ENCODE peak calls at places on chromosomes 11 and 22, in five cellular contexts. L is CD8-positive, alpha-beta memory T cell; U is NT2/D1; E is left ventricle myocardium inferior; R is tibial nerve. A is an unnamed sample.

GRCh38 chr22:36415415-36416168 is 27.8 kb upstream of the MYH9 start:
- DNase-seq in E (no peak), L (no peak), U (no peak), R (no peak), A (no peak)

GRCh38 chr11:125428486-125429173 is 67.4 kb downstream of the FEZ1 start:
- DNase-seq in U (no peak), R (no peak), L (no peak), E (no peak), A (no peak)

GRCh38 chr22:41919357-41920224 is 4.7 kb upstream of the SHISA8 start:
- DNase-seq in R (peak; percentile 20), L (peak; percentile 46), E (peak; percentile 70), U (no peak), A (no peak)

GRCh38 chr11:21659961-21660360 is 532.9 kb upstream of the ANO5 start:
- DNase-seq in L (no peak), E (no peak), R (no peak), U (no peak), A (no peak)

GRCh38 chr11:72625746-72626636 is 48.2 kb downstream of the PDE2A start:
- DNase-seq in U (no peak), E (peak; percentile 75), R (peak; percentile 23), L (no peak), A (no peak)

GRCh38 chr11:59528741-59529140 is 17.4 kb downstream of the OR4D9 start:
- DNase-seq in U (no peak), R (no peak), L (no peak), E (no peak), A (no peak)

GRCh38 chr11:26443617-26444016 is 111.7 kb downstream of the ANO3 start:
- DNase-seq in U (no peak), R (no peak), E (no peak), L (no peak), A (no peak)

GRCh38 chr22:41762980-41763779 is 37.3 kb upstream of the CCDC134 start:
- DNase-seq in R (no peak), U (peak; percentile 66), L (peak; percentile 18), E (no peak), A (peak; percentile 33)

GRCh38 chr11:20342347-20343279 is 20.9 kb upstream of the HTATIP2 start:
- DNase-seq in E (no peak), U (peak; percentile 61), R (no peak), L (no peak), A (peak; percentile 52)

GRCh38 chr22:21041937-21042336 is 3.8 kb upstream of the LRRC74B start:
- DNase-seq in U (no peak), R (no peak), L (no peak), E (no peak), A (no peak)

GRCh38 chr22:37370306-37370979 is 56.8 kb downstream of the ELFN2 start:
- DNase-seq in U (no peak), E (peak; percentile 44), R (peak; percentile 39), L (no peak), A (no peak)

GRCh38 chr11:6799402-6799801 is at the start of gene OR6A2:
- DNase-seq in E (no peak), R (no peak), L (no peak), U (no peak), A (no peak)

GRCh38 chr11:116638463-116638862 is 134.3 kb downstream of the BUD13 start:
- DNase-seq in E (no peak), L (no peak), U (no peak), R (no peak), A (no peak)

GRCh38 chr11:102559839-102560238 is 29.3 kb upstream of the MMP7 start:
- DNase-seq in R (no peak), L (peak; percentile 24), E (no peak), U (no peak), A (no peak)

DNA sequence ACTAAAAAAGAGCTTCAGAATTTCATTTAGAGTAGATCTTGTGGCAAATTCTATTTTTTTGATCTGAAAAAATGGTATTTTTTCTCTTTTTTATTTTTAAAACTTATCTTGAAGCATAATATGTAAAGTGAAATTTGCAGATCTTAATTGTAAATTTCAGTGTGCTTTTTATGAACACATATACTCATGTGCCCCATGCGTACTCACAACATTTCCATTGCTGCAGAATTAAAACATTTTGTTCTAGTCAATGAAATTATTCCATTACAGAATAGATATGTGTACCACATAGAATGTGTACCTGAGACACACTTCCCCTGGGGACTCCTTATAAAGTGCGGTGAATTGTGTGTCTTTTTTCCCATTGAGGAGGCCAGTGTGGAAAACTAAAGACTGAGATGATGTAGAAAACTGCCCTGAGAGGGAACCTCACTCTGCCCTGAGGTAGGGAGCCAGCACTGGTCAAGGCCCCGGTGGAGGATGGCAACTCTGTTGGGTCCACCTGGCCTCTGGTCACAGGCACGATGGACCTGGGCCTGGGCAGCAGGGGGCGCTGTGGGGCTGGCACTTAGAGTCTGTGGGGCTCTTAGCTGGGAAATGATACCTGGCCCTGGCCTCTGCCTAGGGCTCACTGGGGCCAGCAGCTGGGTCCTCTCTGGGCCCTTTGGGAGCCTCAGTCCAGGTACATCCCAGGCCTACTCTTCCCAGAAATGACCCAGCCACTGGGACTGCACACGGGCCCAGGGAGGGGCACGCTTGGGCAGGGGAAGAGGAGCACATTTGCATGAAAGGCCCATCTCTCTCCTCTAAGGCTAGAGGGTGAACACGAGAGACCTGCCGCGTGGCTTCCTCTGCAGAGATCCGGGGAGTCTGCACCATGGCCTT is 77.9 kb upstream of the TOP3B start:
- DNase-seq in R (peak; percentile 53), L (no peak), E (peak; percentile 36), U (peak; percentile 36), A (peak; percentile 22)
- H3K4me1 ChIP-seq in R (peaks cover 9% of the 10 kb centered on the region), L (no peaks in the 10 kb centered on the region), E (peaks cover 9% of the 10 kb centered on the region), U (no peaks in the 10 kb centered on the region), A (peaks cover 8% of the 10 kb centered on the region)

GRCh38 chr22:48885271-48885918 is 942.3 kb downstream of the BRD1 start:
- DNase-seq in L (no peak), R (no peak), U (no peak), E (peak; percentile 4), A (no peak)

GRCh38 chr22:48887394-48888332 is 940.0 kb downstream of the BRD1 start:
- DNase-seq in L (no peak), R (no peak), E (no peak), U (no peak), A (no peak)

GRCh38 chr22:48888466-48889208 is 939.0 kb downstream of the BRD1 start:
- DNase-seq in L (no peak), R (no peak), E (no peak), U (no peak), A (no peak)

GRCh38 chr22:48885919-48886305 is 941.8 kb downstream of the BRD1 start:
- DNase-seq in L (no peak), U (no peak), R (no peak), E (peak; percentile 3), A (no peak)

DNA sequence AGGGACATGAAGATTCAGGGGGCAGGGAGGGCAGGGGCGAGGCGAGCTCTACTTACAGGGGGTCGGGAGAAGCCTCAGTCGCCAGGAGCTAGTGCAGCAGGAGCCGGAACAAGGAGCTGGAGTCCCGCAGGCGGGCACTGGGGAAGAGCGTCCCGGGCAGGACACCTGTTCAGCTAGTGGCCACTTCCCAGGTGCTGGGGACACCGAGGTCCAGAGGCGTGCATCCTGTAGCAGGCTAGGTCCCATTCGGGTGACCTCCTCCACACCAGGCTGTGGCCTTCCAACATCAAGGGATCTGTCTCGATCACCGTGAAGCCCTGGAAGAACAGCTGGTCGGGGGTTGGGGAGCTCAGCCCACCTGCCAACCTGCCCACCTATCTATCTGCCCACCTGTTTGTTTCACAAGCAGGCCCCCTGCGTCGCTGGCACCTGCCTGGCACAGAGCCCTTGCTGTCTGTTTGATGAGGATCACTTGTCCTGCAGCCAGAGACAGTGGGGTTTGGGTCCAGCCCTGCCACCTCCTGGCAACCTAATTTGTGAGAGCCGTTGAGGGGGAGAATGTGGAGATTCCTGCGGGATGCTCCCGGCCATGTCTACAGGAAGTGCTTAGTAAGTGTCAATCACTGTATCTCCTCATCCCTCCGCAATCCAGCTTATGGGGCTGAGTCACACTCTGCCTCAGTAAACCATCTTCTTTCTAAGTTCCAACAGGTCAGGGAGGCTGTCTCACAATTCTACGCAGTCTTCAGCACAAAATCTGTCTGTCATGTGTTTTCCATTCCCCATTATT is 940.9 kb downstream of the BRD1 start:
- DNase-seq in E (peak; percentile 11), L (no peak), U (no peak), R (no peak), A (no peak)
- H3K9me3 ChIP-seq in E (peaks cover 6% of the 10 kb centered on the region), L (no peaks in the 10 kb centered on the region), U (no peaks in the 10 kb centered on the region), R (no peaks in the 10 kb centered on the region), A (no peaks in the 10 kb centered on the region)

GRCh38 chr11:131692151-131692550 is 321.7 kb downstream of the NTM start:
- DNase-seq in U (no peak), E (no peak), L (no peak), R (no peak), A (no peak)

GRCh38 chr11:131692961-131693360 is 322.5 kb downstream of the NTM start:
- DNase-seq in U (no peak), R (no peak), E (no peak), L (no peak), A (no peak)

GRCh38 chr11:131690776-131691557 is 320.6 kb downstream of the NTM start:
- DNase-seq in R (no peak), U (no peak), E (no peak), L (no peak), A (no peak)

GRCh38 chr11:131690362-131690761 is 319.9 kb downstream of the NTM start:
- DNase-seq in U (no peak), E (no peak), R (no peak), L (no peak), A (no peak)

DNA sequence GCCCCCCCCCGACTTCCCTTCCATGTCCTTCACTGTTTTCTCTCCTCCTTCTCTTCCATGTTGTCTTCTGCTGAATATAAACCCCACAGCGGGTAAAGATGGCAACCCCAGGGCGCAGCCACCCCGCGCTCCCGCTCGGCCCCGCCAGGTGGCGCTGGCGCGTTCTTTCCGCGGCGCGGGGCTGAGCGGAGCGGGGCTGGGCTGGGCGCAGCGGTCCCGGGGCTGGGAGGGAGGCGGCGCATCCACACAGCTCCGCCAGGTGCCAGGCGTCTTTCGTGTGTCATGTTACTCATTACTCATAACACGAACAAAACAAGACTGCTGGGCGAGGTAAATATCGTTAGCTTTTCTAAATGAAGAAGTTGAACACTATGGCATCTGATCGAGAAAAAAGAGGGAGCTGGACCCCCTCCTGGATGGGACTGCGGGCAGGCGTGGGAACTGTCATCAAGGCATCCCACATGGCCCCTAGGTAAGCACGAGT is 321.2 kb downstream of the NTM start:
- DNase-seq in U (no peak), L (no peak), R (no peak), E (no peak), A (peak; percentile 54)
- H3K27me3 ChIP-seq in U (peaks cover 60% of the 10 kb centered on the region), L (no peaks in the 10 kb centered on the region), R (peaks cover 7% of the 10 kb centered on the region), E (peaks cover 85% of the 10 kb centered on the region), A (no peaks in the 10 kb centered on the region)

DNA sequence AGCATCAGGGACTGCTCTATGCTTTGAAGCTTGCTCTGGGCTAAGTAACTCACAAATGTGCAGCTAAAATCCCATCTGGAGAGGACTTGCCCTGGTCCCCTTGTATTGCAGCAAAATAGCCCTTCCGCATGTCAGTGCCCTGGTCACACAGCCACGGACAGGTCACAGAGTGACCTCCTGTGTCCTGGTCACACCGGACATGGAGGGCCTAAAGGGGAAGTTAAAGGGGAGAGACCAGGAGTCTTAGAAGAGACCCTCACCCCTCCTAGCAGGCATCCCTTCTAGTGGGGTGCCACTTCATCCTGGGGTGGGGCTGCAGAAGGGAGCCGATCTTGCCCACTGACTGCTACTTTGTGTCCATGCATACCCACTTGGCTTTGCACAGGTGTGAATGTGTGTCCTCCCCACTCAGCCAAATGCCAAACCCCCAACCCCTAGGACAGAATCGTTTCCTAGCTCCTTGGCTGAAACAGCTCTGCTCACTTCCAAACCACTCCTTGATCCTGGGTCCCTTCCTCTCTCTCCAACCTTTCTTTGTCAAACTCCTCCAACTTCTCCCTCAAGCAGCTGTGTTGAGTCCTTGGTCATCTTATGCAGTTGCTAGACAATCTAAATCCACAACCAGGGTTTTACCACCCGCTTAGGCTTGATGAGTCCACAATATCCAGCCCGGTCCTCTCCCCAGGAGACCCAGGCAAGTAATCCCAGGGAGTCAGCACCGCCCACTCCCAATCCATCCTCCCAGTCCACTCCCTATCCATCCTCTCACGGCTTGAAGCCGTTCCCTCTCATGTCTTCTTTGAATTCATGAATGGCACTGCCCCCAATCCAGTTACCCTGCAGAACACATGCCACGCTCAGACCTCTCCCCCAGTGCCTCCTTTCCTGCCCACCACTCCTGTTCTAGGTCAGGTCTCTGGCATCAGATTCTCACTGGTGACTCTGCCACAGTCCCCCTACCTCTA is 3.3 kb upstream of the FXYD6 start:
- DNase-seq in L (no peak), R (no peak), U (no peak), E (no peak), A (no peak)
- H3K4me1 ChIP-seq in L (peaks cover 20% of the 10 kb centered on the region), R (peaks cover 7% of the 10 kb centered on the region), U (peaks cover 2% of the 10 kb centered on the region), E (peaks cover 51% of the 10 kb centered on the region), A (peaks cover 20% of the 10 kb centered on the region)

A was measured in HAP-1.